ENCODE peak calls at places on chromosomes 12 and 14, in five cellular contexts. A, Y, I, M and H are unnamed samples.
A peak's percentile ranks its signal among the peaks of the same experiment; 100 is the strongest.

GRCh38 chr12:85759217-85759616 is 77.0 kb downstream of the RASSF9 start:
- DNase-seq in I (peak; percentile 15), M (no peak), Y (no peak), A (no peak), H (no peak)

GRCh38 chr12:129069886-129070285 is 216.6 kb downstream of the GLT1D1 start:
- DNase-seq in I (no peak), M (no peak), Y (no peak), A (no peak), H (no peak)

GRCh38 chr12:28899951-28900350 is 249.1 kb upstream of the FAR2 start:
- DNase-seq in I (peak; percentile 90), A (no peak), M (peak; percentile 78), Y (no peak), H (no peak)

GRCh38 chr12:105192624-105193225 is 43.2 kb downstream of the APPL2 start:
- DNase-seq in I (no peak), A (no peak), M (no peak), Y (peak; percentile 75), H (no peak)

GRCh38 chr12:8692573-8692972 is 5.2 kb upstream of the RIMKLB start:
- DNase-seq in I (peak; percentile 18), M (no peak), Y (peak; percentile 46), A (no peak), H (peak; percentile 50)

GRCh38 chr12:110846615-110847566 is at the start of gene CCDC63:
- DNase-seq in Y (peak; percentile 80), A (no peak), M (no peak), I (peak; percentile 26), H (peak; percentile 85)

GRCh38 chr12:119178544-119179334 is at the start of gene HSPB8:
- DNase-seq in Y (peak; percentile 71), A (peak; percentile 89), M (peak; percentile 88), I (peak; percentile 93), H (peak; percentile 85)

GRCh38 chr12:6315704-6316597 is 5.5 kb downstream of the PLEKHG6 start:
- DNase-seq in A (no peak), Y (no peak), I (no peak), M (no peak), H (no peak)

GRCh38 chr12:4159851-4160250 is 113.7 kb upstream of the CCND2 start:
- DNase-seq in Y (no peak), A (no peak), M (no peak), I (no peak), H (no peak)

GRCh38 chr12:52126050-52126604 is 46.6 kb downstream of the SMIM41 start:
- DNase-seq in A (no peak), I (no peak), M (no peak), Y (no peak), H (no peak)

GRCh38 chr14:88825078-88825458 is 617 bp downstream of the TTC8 start:
- DNase-seq in Y (no peak), I (no peak), M (no peak), A (no peak), H (no peak)

GRCh38 chr14:90388437-90388836 is 8.4 kb upstream of the CALM1 start:
- DNase-seq in A (no peak), M (peak; percentile 57), I (peak; percentile 73), Y (no peak), H (peak; percentile 23)

GRCh38 chr14:98580131-98580678 is 691.8 kb downstream of the BCL11B start:
- DNase-seq in I (peak; percentile 3), Y (no peak), M (no peak), A (no peak), H (peak; percentile 53)

GRCh38 chr12:43428088-43428600 is 123.9 kb downstream of the ADAMTS20 start:
- DNase-seq in A (no peak), M (no peak), Y (no peak), I (peak; percentile 0), H (no peak)

GRCh38 chr12:153080-153746 is 60.7 kb downstream of the SLC6A12 start:
- DNase-seq in Y (peak; percentile 87), I (peak; percentile 25), A (no peak), M (no peak), H (peak; percentile 81)

GRCh38 chr12:56776654-56777053 is 13.5 kb downstream of the HSD17B6 start:
- DNase-seq in A (no peak), I (no peak), Y (no peak), M (no peak), H (no peak)

GRCh38 chr14:90111895-90112534 is 50.2 kb downstream of the KCNK13 start:
- DNase-seq in M (peak; percentile 10), I (peak; percentile 59), Y (no peak), A (no peak), H (no peak)

GRCh38 chr12:104567832-104568490 is 111.2 kb downstream of the CHST11 start:
- DNase-seq in Y (no peak), M (no peak), A (no peak), I (no peak), H (no peak)

GRCh38 chr12:124032265-124032886 is 59.4 kb downstream of the ZNF664 start:
- DNase-seq in Y (peak; percentile 42), A (no peak), M (no peak), I (peak; percentile 73), H (peak; percentile 55)

GRCh38 chr12:94172973-94173372 is 24.6 kb downstream of the PLXNC1 start:
- DNase-seq in I (peak; percentile 96), Y (no peak), M (peak; percentile 97), A (no peak), H (no peak)

GRCh38 chr12:4807813-4808212 is 87.6 kb downstream of the GALNT8 start:
- DNase-seq in I (no peak), Y (no peak), M (no peak), A (no peak), H (no peak)

GRCh38 chr14:87397499-87397898 is 595.5 kb downstream of the GALC start:
- DNase-seq in I (no peak), A (no peak), Y (no peak), M (no peak), H (no peak)

GRCh38 chr14:30445394-30445793 is 113.6 kb upstream of the G2E3 start:
- DNase-seq in A (no peak), M (no peak), Y (no peak), I (no peak), H (no peak)

GRCh38 chr14:30444451-30444850 is 114.5 kb upstream of the G2E3 start:
- DNase-seq in Y (no peak), A (no peak), I (no peak), M (no peak), H (no peak)

GRCh38 chr14:30445852-30446251 is 113.1 kb upstream of the G2E3 start:
- DNase-seq in I (no peak), A (no peak), M (no peak), Y (no peak), H (no peak)

GRCh38 chr14:30440986-30441385 is 118.0 kb upstream of the G2E3 start:
- DNase-seq in M (no peak), A (no peak), I (peak; percentile 43), Y (no peak), H (no peak)

GRCh38 chr14:30443368-30444007 is 115.5 kb upstream of the G2E3 start:
- DNase-seq in I (peak; percentile 36), Y (no peak), M (no peak), A (no peak), H (no peak)
- TF ChIP-seq CTCF in I (peak; percentile 66), Y (no peak), M (peak; percentile 54), A (peak; percentile 24), H (peak; percentile 52)

GRCh38 chr14:21102472-21103164 is 1.8 kb downstream of the TMEM253 start:
- DNase-seq in M (no peak), Y (no peak), A (no peak), I (no peak), H (no peak)
- TF ChIP-seq CTCF in M (no peak), Y (no peak), A (no peak), I (no peak), H (no peak)

DNA sequence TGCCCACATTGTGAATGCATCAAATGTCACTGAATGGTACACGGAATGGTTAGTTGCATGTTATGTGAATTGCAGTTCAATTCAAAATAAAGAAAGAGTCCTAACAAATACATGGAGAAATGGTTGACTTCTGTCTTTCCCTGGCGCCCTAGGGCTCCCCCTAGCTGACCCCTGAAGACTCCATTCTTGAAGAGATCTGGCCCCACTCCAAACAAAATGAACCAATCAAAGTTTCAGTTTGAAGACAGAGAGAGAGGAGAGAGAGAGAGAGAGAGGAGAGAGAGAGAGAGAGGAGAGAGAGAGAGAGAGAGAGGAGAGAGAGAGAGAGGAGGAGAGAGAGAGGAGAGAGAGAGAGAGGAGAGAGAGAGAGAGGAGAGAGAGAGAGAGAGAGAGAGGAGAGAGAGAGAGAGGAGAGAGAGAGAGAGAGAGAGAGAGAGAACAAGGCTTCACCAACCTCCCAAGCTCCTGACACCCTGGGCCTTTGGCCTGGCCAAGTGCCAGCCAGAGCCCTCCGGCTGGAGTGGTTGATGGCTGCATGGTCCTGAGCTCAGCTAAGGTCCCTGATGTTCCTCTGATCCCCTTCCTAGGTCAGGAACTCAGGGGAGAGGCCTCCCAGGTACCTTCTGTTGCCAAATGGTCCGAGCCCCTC is 188.7 kb downstream of the ESRRB start:
- DNase-seq in I (no peak), A (no peak), Y (no peak), M (no peak), H (no peak)
- TF ChIP-seq CTCF in I (no peak), A (no peak), Y (no peak), M (no peak), H (no peak)

DNA sequence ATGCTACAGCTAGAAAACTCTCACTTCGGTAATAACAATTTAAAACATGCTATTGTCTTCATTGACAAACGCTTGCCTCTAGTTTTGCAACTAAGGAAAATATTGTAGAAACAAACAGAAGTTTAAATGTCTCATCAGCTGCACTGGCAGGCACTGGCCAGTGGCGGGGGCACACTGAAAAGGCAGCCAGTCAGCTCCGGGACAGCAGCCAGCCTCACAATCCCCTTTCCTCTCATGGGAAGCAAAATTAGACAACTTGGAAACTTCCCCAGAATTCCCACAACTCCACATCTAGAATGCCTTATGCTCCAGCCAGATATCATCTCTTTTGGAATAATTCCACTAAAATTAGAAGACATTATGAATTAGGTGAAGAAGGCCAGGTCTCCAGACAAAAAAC is 72.0 kb downstream of the CLIP1 start:
- DNase-seq in Y (no peak), I (peak; percentile 84), M (peak; percentile 18), A (peak; percentile 18), H (no peak)
- TF ChIP-seq CTCF in Y (no peak), I (peak; percentile 49), M (peak; percentile 39), A (peak; percentile 59), H (no peak)